ENCODE peak calls at places on chromosomes 16 and 17, in four cellular contexts. S is transverse colon; T is Peyer's patch; O is CD8-positive, alpha-beta memory T cell. A is an unnamed sample. For H3K4me1, the result is how much of the 10 kb centered on the place peaks cover.

GRCh38 chr16:12111223-12111622 is 134.7 kb downstream of the SNX29 start:
- DNase-seq in T (no peak), S (no peak), O (no peak), A (no peak)

GRCh38 chr17:7217113-7217987 is 2.3 kb downstream of the DLG4 start:
- DNase-seq in S (peak), O (no peak), T (no peak), A (peak)

GRCh38 chr17:83110755-83111154 is 31.3 kb downstream of the METRNL start:
- DNase-seq in T (no peak), O (no peak), S (no peak), A (no peak)

GRCh38 chr16:87068751-87069150 is 248.4 kb downstream of the C16orf95 start:
- DNase-seq in S (no peak), T (no peak), O (no peak), A (no peak)

GRCh38 chr16:50152386-50152806 is 710 bp upstream of the TENT4B start:
- DNase-seq in S (peak), T (no peak), O (peak), A (no peak)

GRCh38 chr17:4118095-4118743 is 24.6 kb downstream of the ZZEF1 start:
- DNase-seq in S (no peak), T (no peak), O (no peak), A (no peak)

GRCh38 chr17:45063198-45063597 is 2.1 kb downstream of the NMT1 start:
- DNase-seq in O (no peak), S (no peak), T (no peak), A (no peak)

GRCh38 chr17:36592316-36592710 is 634 bp downstream of the DHRS11 start:
- DNase-seq in T (no peak), O (no peak), S (peak), A (peak)

GRCh38 chr16:24683847-24684493 is 45.5 kb upstream of the TNRC6A start:
- DNase-seq in S (no peak), T (no peak), O (no peak), A (no peak)

GRCh38 chr17:73145641-73146040 is 19.2 kb upstream of the SSTR2 start:
- DNase-seq in O (no peak), T (no peak), S (no peak), A (no peak)

GRCh38 chr17:57295526-57296023 is 39.3 kb downstream of the MSI2 start:
- DNase-seq in S (no peak), T (no peak), O (no peak), A (no peak)

GRCh38 chr16:66814734-66815133 is 13.3 kb upstream of the TERB1 start:
- DNase-seq in T (no peak), O (no peak), S (no peak), A (no peak)

GRCh38 chr16:57610611-57611010 is 17.8 kb upstream of the ADGRG1 start:
- DNase-seq in T (no peak), S (no peak), O (no peak), A (peak)

GRCh38 chr17:2406903-2407790 is 6.3 kb upstream of the MNT start:
- DNase-seq in T (peak), O (no peak), S (peak), A (peak)

GRCh38 chr16:79100456-79100855 is 500.1 kb downstream of the MAF start:
- DNase-seq in S (no peak), O (no peak), T (no peak), A (no peak)

GRCh38 chr16:56119138-56119537 is 72.2 kb upstream of the GNAO1 start:
- DNase-seq in O (no peak), S (no peak), T (no peak), A (no peak)

GRCh38 chr17:82296511-82297279 is 20.7 kb downstream of the CD7 start:
- DNase-seq in T (no peak), S (no peak), O (no peak), A (peak)

DNA sequence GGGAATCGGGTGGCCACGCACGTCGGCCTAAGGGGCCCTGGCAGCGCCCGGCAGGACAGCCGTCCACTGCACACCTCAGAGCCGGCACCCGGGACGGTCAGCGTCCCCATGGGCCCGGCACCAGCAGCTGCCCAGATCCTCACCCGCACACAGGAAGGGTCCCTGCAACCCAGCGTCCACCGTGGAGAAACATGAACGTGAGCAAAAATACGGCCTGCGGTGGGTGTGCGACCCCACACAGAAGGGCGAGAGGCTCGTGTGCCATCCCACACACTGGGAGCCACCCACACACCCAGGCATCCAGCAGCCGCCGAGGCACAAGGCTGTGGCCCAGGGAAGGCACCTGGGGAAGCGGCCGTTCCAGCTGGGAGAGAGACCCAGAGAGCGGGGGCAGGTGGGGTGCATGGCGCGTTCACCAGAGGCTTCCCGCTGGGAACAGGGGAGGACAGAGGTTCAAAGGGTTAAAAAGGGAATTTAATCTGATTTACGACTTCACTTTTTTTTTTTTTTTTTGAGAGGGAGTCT is 6.4 kb downstream of the PIEZO1 start:
- DNase-seq in O (no peak), T (no peak), S (no peak), A (no peak)
- H3K4me1 ChIP-seq in O (half or more), T (under half), S (half or more), A (under half)

DNA sequence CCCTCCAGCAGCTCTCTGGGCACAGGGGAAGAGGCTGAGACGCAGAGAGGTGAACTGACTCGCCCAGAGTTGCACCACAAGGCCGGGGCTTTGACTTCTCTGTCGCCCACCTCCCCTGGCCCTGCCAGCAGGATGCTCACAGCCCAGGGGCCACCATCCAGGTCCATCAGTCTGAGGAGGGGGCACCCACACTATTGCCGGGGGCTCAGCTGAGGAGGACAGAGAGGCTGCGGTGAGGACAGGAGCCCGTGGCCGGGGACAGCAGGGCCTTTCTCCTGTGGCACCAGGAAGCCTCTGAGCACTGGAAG is 32.6 kb downstream of the KDM8 start:
- DNase-seq in S (no peak), T (no peak), O (no peak), A (no peak)
- H3K4me1 ChIP-seq in S (under half), T (under half), O (half or more), A (under half)

DNA sequence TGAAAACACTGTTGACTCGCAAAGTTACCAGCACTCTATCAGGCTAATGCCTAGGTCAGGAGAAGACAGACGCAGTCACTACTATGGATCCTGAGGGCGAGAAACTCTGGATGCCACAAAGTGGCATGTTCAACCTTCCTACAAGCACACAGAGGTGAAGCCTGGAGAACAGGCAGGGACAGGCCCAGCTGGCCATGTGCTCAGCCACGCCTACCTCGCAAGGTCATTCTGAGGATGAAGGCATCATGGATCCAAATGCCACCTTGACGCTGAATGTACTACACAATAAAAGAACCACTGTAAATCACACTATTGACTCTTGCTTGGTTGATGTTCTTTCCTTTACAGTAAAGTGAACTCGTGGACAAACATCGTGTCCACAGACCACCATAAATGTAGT is 85.8 kb downstream of the ANKRD11 start:
- DNase-seq in O (no peak), T (no peak), S (peak), A (no peak)
- H3K4me1 ChIP-seq in O (half or more), T (under half), S (under half), A (under half)

GRCh38 chr16:54177052-54177856 is 109.3 kb downstream of the IRX3 start:
- DNase-seq in S (no peak), T (no peak), O (no peak), A (peak)

GRCh38 chr16:54178491-54178976 is 108.1 kb downstream of the IRX3 start:
- DNase-seq in O (no peak), T (no peak), S (no peak), A (no peak)

GRCh38 chr16:54177857-54178490 is 108.6 kb downstream of the IRX3 start:
- DNase-seq in O (no peak), S (no peak), T (no peak), A (no peak)

GRCh38 chr16:54176376-54176901 is 110.1 kb downstream of the IRX3 start:
- DNase-seq in S (no peak), O (no peak), T (no peak), A (no peak)

GRCh38 chr16:54180421-54181359 is 105.9 kb downstream of the IRX3 start:
- DNase-seq in O (no peak), T (no peak), S (no peak), A (no peak)
- H3K4me1 ChIP-seq in O (under half), T (under half), S (under half), A (under half)

GRCh38 chr17:14321476-14321949 is 20.6 kb downstream of the HS3ST3B1 start:
- DNase-seq in T (no peak), O (no peak), S (no peak), A (no peak)
- H3K4me1 ChIP-seq in T (under half), O (under half), S (under half), A (under half)